ENCODE peak calls at places on chromosomes 13 and 19, in seven cellular contexts. U is Peyer's patch, I is body of pancreas, G is ovary, S is HCT116, A is IMR-90, Z is breast epithelium. H is an unnamed sample.

GRCh38 chr19:53432088-53432661 is 391 bp downstream of the ZNF761 start:
- DNase-seq in U (peak; percentile 53), I (peak; percentile 30), G (peak; percentile 33), S (no peak), A (peak; percentile 13), Z (no peak), H (peak; percentile 11)

GRCh38 chr19:34502582-34503545 is 21.3 kb downstream of the WTIP start:
- DNase-seq in U (no peak), I (no peak), G (no peak), S (no peak), A (peak; percentile 33), Z (no peak), H (no peak)

GRCh38 chr13:106295971-106296370 is 239.5 kb downstream of the EFNB2 start:
- DNase-seq in U (no peak), I (no peak), G (no peak), S (no peak), A (no peak), Z (no peak), H (no peak)

GRCh38 chr19:43782689-43783231 is 2.0 kb upstream of the KCNN4 start:
- DNase-seq in U (peak; percentile 80), I (no peak), G (no peak), S (no peak), A (no peak), Z (no peak), H (no peak)

GRCh38 chr13:44951184-44951583 is 38.1 kb downstream of the NUFIP1 start:
- DNase-seq in U (no peak), I (no peak), G (no peak), S (no peak), A (peak; percentile 43), Z (no peak), H (no peak)

GRCh38 chr19:39420769-39421168 is 8.3 kb downstream of the PLEKHG2 start:
- DNase-seq in U (no peak), I (no peak), G (no peak), S (no peak), A (no peak), Z (no peak), H (no peak)

GRCh38 chr13:44801990-44802389 is 187.3 kb downstream of the NUFIP1 start:
- DNase-seq in U (no peak), I (no peak), G (no peak), S (no peak), A (peak; percentile 89), Z (no peak), H (no peak)

GRCh38 chr13:29514720-29515310 is 80.7 kb downstream of the SLC7A1 start:
- DNase-seq in U (no peak), I (no peak), G (no peak), S (no peak), A (no peak), Z (no peak), H (no peak)

GRCh38 chr13:35597451-35597850 is 121.0 kb upstream of the MAB21L1 start:
- DNase-seq in U (no peak), I (no peak), G (no peak), S (no peak), A (no peak), Z (no peak), H (no peak)

GRCh38 chr13:33228645-33229445 is 56.7 kb downstream of the STARD13 start:
- DNase-seq in U (no peak), I (no peak), G (peak; percentile 20), S (peak; percentile 26), A (peak; percentile 83), Z (no peak), H (peak; percentile 43)

GRCh38 chr19:17538684-17539287 is 16.7 kb upstream of the COLGALT1 start:
- DNase-seq in U (no peak), I (no peak), G (no peak), S (no peak), A (no peak), Z (no peak), H (no peak)

GRCh38 chr13:59677966-59678814 is 485.5 kb downstream of the DIAPH3 start:
- DNase-seq in U (no peak), I (peak; percentile 20), G (no peak), S (peak; percentile 29), A (peak; percentile 72), Z (no peak), H (no peak)

GRCh38 chr19:40524655-40525054 is 52.0 kb upstream of the SHKBP1 start:
- DNase-seq in U (no peak), I (no peak), G (no peak), S (no peak), A (no peak), Z (no peak), H (no peak)

GRCh38 chr19:40525234-40526051 is 51.2 kb upstream of the SHKBP1 start:
- DNase-seq in U (no peak), I (no peak), G (no peak), S (no peak), A (no peak), Z (no peak), H (no peak)

GRCh38 chr19:40521276-40521675 is 54.5 kb downstream of the SPTBN4 start:
- DNase-seq in U (no peak), I (no peak), G (no peak), S (no peak), A (peak; percentile 29), Z (no peak), H (no peak)

GRCh38 chr19:40524133-40524549 is 52.5 kb upstream of the SHKBP1 start:
- DNase-seq in U (no peak), I (no peak), G (no peak), S (no peak), A (no peak), Z (no peak), H (no peak)

DNA sequence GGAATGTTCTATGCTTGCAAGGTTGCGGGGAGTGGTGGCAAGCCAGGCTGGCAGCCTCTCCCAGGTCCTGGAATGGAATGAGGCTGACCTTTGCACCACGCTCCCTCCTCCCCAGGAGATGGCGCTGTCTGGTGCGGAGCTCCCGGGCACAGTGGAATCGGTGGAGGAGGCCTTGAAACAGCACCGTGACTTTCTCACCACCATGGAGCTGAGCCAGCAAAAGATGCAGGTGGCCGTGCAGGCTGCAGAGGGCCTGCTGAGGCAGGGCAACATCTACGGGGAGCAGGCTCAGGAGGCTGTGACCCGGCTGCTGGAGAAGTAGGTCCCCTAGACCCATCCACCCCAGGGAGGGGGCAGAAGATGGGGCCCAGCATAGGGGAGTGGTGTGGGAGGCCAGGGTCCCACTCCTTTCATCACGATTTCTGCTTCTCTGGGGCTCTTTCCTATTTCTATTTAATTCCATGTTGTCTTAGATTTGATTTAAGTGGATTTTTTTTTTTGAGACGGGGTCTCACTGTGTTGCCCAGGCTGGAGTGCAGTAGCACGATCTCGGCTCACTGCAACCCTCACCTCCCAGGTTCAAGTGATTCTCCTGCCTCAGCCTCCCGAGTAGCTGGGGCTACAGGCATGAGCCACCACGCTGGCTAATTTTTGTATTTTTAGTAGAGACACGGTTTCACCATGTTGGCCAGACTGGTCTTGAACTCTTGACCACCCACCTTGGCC is 53.2 kb upstream of the SHKBP1 start:
- DNase-seq in U (peak; percentile 90), I (peak; percentile 89), G (no peak), S (peak; percentile 72), A (peak; percentile 44), Z (no peak), H (peak; percentile 68)
- TF ChIP-seq CTCF in U (peak; percentile 93), I (peak; percentile 86), G (no peak), S (peak; percentile 95), A (peak; percentile 62), Z (peak; percentile 39), H (no peak)

DNA sequence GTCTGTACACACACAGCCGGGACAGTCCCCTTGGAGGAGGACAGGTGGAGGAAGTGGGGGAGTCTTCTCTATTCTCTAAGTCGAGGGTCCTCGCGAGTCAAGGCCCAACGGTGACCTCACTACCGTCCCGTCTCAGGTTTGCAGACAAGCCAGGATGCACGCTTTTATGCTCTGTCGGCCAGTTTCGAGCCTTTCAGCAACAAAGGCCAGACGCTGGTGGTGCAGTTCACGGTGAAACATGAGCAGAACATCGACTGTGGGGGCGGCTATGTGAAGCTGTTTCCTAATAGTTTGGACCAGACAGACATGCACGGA is 840 bp downstream of the CALR start:
- DNase-seq in U (no peak), I (peak; percentile 33), G (no peak), S (no peak), A (peak; percentile 66), Z (no peak), H (peak; percentile 21)
- H3K36me3 ChIP-seq in U (no peaks in the 10 kb centered on the region), I (peaks cover 8% of the 10 kb centered on the region), G (no peaks in the 10 kb centered on the region), S (peaks cover 27% of the 10 kb centered on the region), A (peaks cover 43% of the 10 kb centered on the region), Z (peaks cover 4% of the 10 kb centered on the region), H (peaks cover 53% of the 10 kb centered on the region)

GRCh38 chr19:54465367-54466109 is 2.0 kb upstream of the LENG9 start:
- DNase-seq in U (no peak), I (no peak), G (peak; percentile 31), S (no peak), A (no peak), Z (no peak), H (no peak)

GRCh38 chr19:54462713-54463530 is 656 bp downstream of the LENG9 start:
- DNase-seq in U (peak; percentile 87), I (peak; percentile 82), G (peak; percentile 71), S (no peak), A (peak; percentile 46), Z (no peak), H (peak; percentile 45)

GRCh38 chr19:54464044-54464623 is 556 bp upstream of the LENG9 start:
- DNase-seq in U (peak; percentile 95), I (peak; percentile 97), G (peak; percentile 86), S (peak; percentile 97), A (peak; percentile 49), Z (peak; percentile 95), H (peak; percentile 83)

GRCh38 chr19:54463531-54464043 is at the start of gene LENG9:
- DNase-seq in U (peak; percentile 99), I (peak; percentile 100), G (peak; percentile 98), S (peak; percentile 99), A (peak; percentile 97), Z (peak; percentile 97), H (peak; percentile 91)

DNA sequence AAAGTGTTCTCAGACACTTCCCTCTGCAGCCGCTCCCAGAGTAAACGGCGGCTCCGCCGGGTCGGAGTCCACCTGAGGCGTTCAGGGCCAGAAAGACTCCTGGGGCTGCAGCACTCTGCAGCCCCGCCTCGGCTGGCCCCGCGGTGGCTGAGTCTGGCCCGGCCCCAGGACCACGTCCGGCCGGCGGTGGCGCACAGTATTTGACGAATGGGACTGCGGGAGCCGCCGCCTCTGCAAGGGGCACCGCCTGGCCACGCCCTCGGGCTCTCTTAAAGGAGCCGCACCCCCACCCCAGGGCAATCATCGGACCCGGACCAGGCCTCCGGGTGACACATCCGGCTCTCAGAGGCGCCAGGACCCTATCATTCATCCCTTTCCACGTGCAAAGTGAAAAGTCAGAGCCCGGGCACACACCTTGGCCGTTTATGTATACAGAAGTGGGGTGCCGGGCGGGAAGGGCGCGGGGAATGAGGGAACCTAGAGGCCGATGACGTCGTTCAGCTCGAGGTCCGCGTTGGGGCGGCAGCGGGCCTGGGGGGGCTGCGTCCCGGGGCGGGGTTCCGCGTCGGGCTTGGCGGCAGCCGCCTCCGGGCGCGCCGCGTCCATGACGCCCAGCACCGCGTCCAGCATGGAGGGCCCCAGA is 1.2 kb upstream of the LENG9 start:
- DNase-seq in U (peak; percentile 97), I (peak; percentile 96), G (peak; percentile 81), S (peak; percentile 69), A (peak; percentile 63), Z (peak; percentile 92), H (peak; percentile 90)
- TF ChIP-seq POLR2A in U (peak; percentile 75), I (peak; percentile 86), G (peak; percentile 27), S (peak; percentile 26), A (no peak), Z (no peak), H (peak; percentile 63)

DNA sequence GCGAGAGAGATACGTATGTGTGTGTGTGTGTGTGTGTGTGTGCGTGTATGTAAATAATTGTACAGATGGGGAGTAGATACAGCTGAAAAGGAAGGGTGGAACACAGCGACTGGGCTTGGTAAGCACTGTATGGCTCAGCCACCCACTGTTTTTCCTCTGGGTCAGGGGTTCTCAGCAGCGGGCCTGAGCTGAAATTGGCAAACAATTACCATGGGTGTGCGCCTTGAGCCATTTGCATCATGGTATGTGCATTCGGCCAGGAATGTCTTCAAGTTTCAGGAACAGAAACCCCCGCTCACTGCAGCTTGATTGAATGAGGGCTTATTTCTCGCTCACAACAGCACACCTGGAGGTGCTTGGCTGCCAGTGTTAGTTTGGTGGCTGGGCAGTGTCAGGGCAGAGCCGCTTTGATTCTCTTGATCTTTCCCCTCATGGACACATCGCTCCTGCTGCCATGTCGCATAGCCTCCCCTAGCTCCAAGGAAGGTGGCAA is 126.7 kb downstream of the SIPA1L3 start:
- DNase-seq in U (no peak), I (no peak), G (no peak), S (no peak), A (no peak), Z (no peak), H (no peak)
- TF ChIP-seq CTCF in U (no peak), I (no peak), G (no peak), S (no peak), A (no peak), Z (peak; percentile 14), H (no peak)

H was measured in thyroid gland.